ENCODE peak calls at places on chromosomes 4 and X, in ten cellular contexts. Q, R, D, K, E, U, T, L, F and O are unnamed samples.

GRCh38 chrX:39336709-39337294 is 535.5 kb downstream of the MID1IP1 start:
- DNase-seq in Q (peak), R (peak), D (no peak), K (no peak), E (no peak), U (no peak), T (no peak), L (no peak), F (no peak), O (no peak)

GRCh38 chrX:137926090-137926489 is 360.2 kb downstream of the ZIC3 start:
- DNase-seq in Q (no peak), R (no peak), D (no peak), K (no peak), E (no peak), U (no peak), T (no peak), L (no peak), F (no peak), O (peak)

GRCh38 chr4:80990851-80991250 is 39.7 kb upstream of the BMP3 start:
- DNase-seq in Q (no peak), R (no peak), D (no peak), K (no peak), E (no peak), U (no peak), T (no peak), L (no peak), F (no peak), O (no peak)

GRCh38 chrX:105527759-105528158 is 294.6 kb upstream of the NRK start:
- DNase-seq in Q (no peak), R (no peak), D (no peak), K (no peak), E (no peak), U (peak), T (no peak), L (no peak), F (no peak), O (no peak)

GRCh38 chrX:12471061-12471460 is 320.2 kb upstream of the PRPS2 start:
- DNase-seq in Q (no peak), R (no peak), D (no peak), K (no peak), E (no peak), U (no peak), T (no peak), L (no peak), F (no peak), O (no peak)

GRCh38 chrX:119410027-119410819 is 11.1 kb downstream of the SLC25A43 start:
- DNase-seq in Q (no peak), R (peak), D (no peak), K (peak), E (peak), U (peak), T (no peak), L (no peak), F (no peak), O (no peak)

GRCh38 chr4:76270776-76271175 is 19.3 kb downstream of the FAM47E start:
- DNase-seq in Q (no peak), R (no peak), D (no peak), K (no peak), E (no peak), U (no peak), T (peak), L (no peak), F (no peak), O (no peak)

GRCh38 chr4:103934178-103934789 is 214.5 kb upstream of the TACR3 start:
- DNase-seq in Q (no peak), R (peak), D (peak), K (peak), E (no peak), U (peak), T (no peak), L (no peak), F (peak), O (peak)

GRCh38 chrX:108018659-108019381 is 26.0 kb upstream of the VSIG1 start:
- DNase-seq in Q (peak), R (no peak), D (no peak), K (no peak), E (no peak), U (no peak), T (no peak), L (no peak), F (no peak), O (no peak)

GRCh38 chrX:45771560-45772340 is 571.1 kb upstream of the DIPK2B start:
- DNase-seq in Q (peak), R (no peak), D (no peak), K (no peak), E (no peak), U (peak), T (no peak), L (peak), F (no peak), O (no peak)

GRCh38 chrX:50967734-50968133 is 57.2 kb downstream of the BMP15 start:
- DNase-seq in Q (no peak), R (no peak), D (no peak), K (no peak), E (no peak), U (no peak), T (no peak), L (no peak), F (peak), O (no peak)

GRCh38 chrX:106952988-106953387 is 32.8 kb downstream of the CLDN2 start:
- DNase-seq in Q (no peak), R (no peak), D (no peak), K (no peak), E (no peak), U (peak), T (no peak), L (no peak), F (no peak), O (peak)

GRCh38 chrX:23720117-23720677 is 22.9 kb downstream of the ACOT9 start:
- DNase-seq in Q (no peak), R (no peak), D (no peak), K (no peak), E (no peak), U (no peak), T (no peak), L (no peak), F (no peak), O (no peak)

GRCh38 chr4:150173854-150174398 is 95.7 kb downstream of the DCLK2 start:
- DNase-seq in Q (no peak), R (no peak), D (no peak), K (no peak), E (no peak), U (no peak), T (no peak), L (no peak), F (no peak), O (peak)

GRCh38 chrX:53398216-53398615 is 24.2 kb downstream of the SMC1A start:
- DNase-seq in Q (no peak), R (no peak), D (no peak), K (no peak), E (no peak), U (no peak), T (no peak), L (no peak), F (no peak), O (no peak)

GRCh38 chr4:142095886-142096605 is 459.7 kb downstream of the IL15 start:
- DNase-seq in Q (no peak), R (peak), D (peak), K (peak), E (no peak), U (peak), T (peak), L (no peak), F (no peak), O (no peak)

GRCh38 chrX:154968353-154968752 is 54.2 kb downstream of the F8 start:
- DNase-seq in Q (no peak), R (no peak), D (no peak), K (no peak), E (no peak), U (no peak), T (no peak), L (no peak), F (no peak), O (no peak)

GRCh38 chr4:186621959-186622553 is 66.7 kb upstream of the MTNR1A start:
- DNase-seq in Q (no peak), R (no peak), D (peak), K (peak), E (no peak), U (peak), T (no peak), L (no peak), F (no peak), O (no peak)

GRCh38 chr4:164768516-164768915 is 14.6 kb downstream of the SMIM31 start:
- DNase-seq in Q (no peak), R (no peak), D (no peak), K (no peak), E (no peak), U (peak), T (no peak), L (no peak), F (no peak), O (no peak)

GRCh38 chr4:180031330-180031729 is 2211.9 kb upstream of the TENM3 start:
- DNase-seq in Q (no peak), R (no peak), D (no peak), K (no peak), E (no peak), U (peak), T (no peak), L (no peak), F (no peak), O (no peak)